ENCODE peak calls at places on chromosomes 1 and 21, in six cellular contexts. P, I, L, Q, O and H are unnamed samples.

GRCh38 chr21:36245649-36246048 is 74.3 kb upstream of the MORC3 start:
- DNase-seq in P (no peak), I (no peak), L (no peak), Q (no peak), O (no peak), H (no peak)

GRCh38 chr1:168348146-168348709 is 67.6 kb downstream of the TBX19 start:
- DNase-seq in P (no peak), I (no peak), L (no peak), Q (peak), O (no peak), H (no peak)

GRCh38 chr21:46322351-46323226 is 1.1 kb downstream of the C21orf58 start:
- DNase-seq in P (no peak), I (peak), L (no peak), Q (no peak), O (no peak), H (no peak)

GRCh38 chr1:159826436-159827101 is at the start of gene SLAMF8:
- DNase-seq in P (peak), I (peak), L (no peak), Q (peak), O (no peak), H (no peak)

GRCh38 chr1:165371588-165372235 is 15.2 kb upstream of the LMX1A start:
- DNase-seq in P (no peak), I (peak), L (no peak), Q (no peak), O (no peak), H (no peak)

GRCh38 chr1:16615253-16616252 is 2.2 kb upstream of the NBPF1 start:
- DNase-seq in P (peak), I (no peak), L (peak), Q (no peak), O (no peak), H (no peak)

GRCh38 chr1:72000809-72001208 is 281.5 kb downstream of the NEGR1 start:
- DNase-seq in P (no peak), I (peak), L (no peak), Q (no peak), O (no peak), H (peak)

GRCh38 chr1:218332416-218332815 is 12.7 kb upstream of the TGFB2 start:
- DNase-seq in P (no peak), I (no peak), L (no peak), Q (no peak), O (no peak), H (no peak)

GRCh38 chr1:37764888-37765441 is at the start of gene EPHA10:
- DNase-seq in P (no peak), I (no peak), L (no peak), Q (no peak), O (peak), H (no peak)

DNA sequence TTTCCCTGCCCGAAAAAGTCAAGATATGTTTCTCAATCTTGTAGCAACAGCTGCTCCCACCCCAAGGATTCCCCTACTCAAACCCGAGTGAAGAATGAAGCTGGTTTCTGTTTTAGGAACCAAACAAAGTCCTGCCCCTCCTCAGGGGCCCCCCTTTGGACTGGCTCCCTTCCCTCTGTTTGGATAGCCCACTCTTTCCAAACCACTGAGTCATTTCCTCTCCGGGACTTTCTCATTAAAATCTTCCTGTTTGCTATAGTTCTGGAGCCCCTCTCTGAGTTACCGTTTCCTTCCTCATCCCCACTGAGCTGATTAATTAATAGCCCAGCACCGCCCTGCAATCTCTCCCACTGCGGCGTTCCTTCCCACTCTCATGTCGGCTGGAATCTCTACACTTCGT is 101.0 kb downstream of the TSEN15 start:
- DNase-seq in P (no peak), I (peak), L (peak), Q (no peak), O (no peak), H (no peak)
- H3K4me3 ChIP-seq in P (peak), I (peak), L (peak), Q (no peak), O (peak), H (no peak)

GRCh38 chr1:173213665-173214064 is 6.5 kb upstream of the TNFSF4 start:
- DNase-seq in P (no peak), I (no peak), L (no peak), Q (no peak), O (no peak), H (no peak)
- TF ChIP-seq CTCF in P (no peak), I (no peak), L (no peak), Q (no peak), O (peak), H (no peak)

DNA sequence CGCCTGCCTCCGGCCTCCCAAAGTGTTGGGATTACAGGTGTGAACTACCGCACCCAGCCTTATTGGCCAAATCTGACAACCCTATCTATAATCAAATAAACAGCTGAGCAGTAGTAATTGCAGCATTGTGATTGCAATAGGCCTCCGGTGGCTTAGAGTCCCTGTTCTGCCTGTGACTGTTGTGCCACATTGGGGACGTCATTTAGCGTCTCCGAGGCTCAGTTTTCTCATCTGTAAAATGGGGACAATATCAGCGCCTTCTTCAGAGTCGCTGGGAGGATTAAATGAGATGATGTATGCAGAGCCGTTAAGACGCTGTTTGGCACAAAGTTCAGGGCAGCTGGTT is 528 bp upstream of the CAPN2 start:
- DNase-seq in P (no peak), I (no peak), L (no peak), Q (no peak), O (no peak), H (no peak)
- H3K4me3 ChIP-seq in P (peak), I (peak), L (peak), Q (peak), O (peak), H (peak)

GRCh38 chr1:28983091-28983490 is 68.7 kb downstream of the EPB41 start:
- DNase-seq in P (no peak), I (no peak), L (no peak), Q (no peak), O (no peak), H (no peak)

GRCh38 chr1:28985427-28985826 is 71.1 kb downstream of the EPB41 start:
- DNase-seq in P (no peak), I (no peak), L (no peak), Q (no peak), O (no peak), H (no peak)

GRCh38 chr1:28982198-28982597 is 67.8 kb downstream of the EPB41 start:
- DNase-seq in P (no peak), I (no peak), L (no peak), Q (no peak), O (no peak), H (no peak)

GRCh38 chr1:28984311-28984684 is 69.9 kb downstream of the EPB41 start:
- DNase-seq in P (no peak), I (no peak), L (no peak), Q (no peak), O (no peak), H (no peak)

DNA sequence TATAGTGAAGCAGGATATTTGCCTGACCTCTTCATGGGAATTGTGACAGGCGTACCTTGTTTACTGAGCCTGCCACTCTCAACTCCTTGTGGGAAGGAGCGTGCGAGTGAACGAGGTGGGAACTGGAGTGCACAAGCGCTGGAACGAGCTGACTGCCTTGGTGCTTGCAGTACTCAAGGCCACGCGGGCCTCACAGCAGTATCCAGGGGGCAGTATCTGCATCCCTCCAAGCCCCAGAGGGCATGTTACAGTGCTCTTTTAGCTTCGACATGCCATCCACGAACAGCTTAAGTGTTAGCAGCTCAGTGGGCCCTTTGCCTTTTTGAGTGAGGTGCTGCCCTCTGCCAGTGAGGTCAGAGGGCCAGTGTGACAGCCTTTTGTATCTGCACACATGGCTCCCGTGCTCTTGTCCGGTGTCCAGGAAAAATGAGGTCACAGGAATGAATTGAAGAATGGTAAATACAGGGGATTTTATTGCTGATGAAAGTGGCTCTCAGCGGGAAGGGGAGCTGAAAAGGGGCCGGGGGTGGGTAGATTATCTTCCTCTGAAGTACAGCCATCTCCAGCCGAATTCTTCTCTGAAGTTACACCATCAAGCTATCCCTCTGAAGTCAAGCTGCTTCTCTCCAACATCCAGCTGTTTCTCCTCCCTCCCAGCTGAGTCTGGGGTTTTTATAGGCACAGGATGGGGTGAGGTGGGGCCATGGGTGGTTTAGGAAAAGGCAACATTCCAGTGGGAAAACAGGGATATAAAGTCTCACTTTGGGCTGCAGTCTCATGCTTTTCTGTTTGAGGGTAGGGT is 69.3 kb downstream of the EPB41 start:
- DNase-seq in P (no peak), I (no peak), L (peak), Q (peak), O (no peak), H (no peak)
- TF ChIP-seq CTCF in P (peak), I (no peak), L (peak), Q (peak), O (no peak), H (no peak)